ENCODE peak calls at places on chromosomes 5 and 9, in seven cellular contexts. A, C, K, G, H, R and Z are unnamed samples.

GRCh38 chr9:95815153-95815552 is 60.3 kb upstream of the ERCC6L2 start:
- DNase-seq in G (no peak), H (no peak), R (peak; percentile 63), K (no peak), A (peak; percentile 36), C (no peak), Z (peak; percentile 15)

GRCh38 chr9:116572095-116572748 is 114.9 kb upstream of the TRIM32 start:
- DNase-seq in A (peak; percentile 94), K (no peak), R (peak; percentile 91), G (peak; percentile 88), C (no peak), H (peak; percentile 46), Z (peak; percentile 67)

GRCh38 chr5:43038523-43038989 is 1.6 kb downstream of the ANXA2R start:
- DNase-seq in C (no peak), K (no peak), H (no peak), R (no peak), G (no peak), A (peak; percentile 78), Z (no peak)

GRCh38 chr5:150142800-150143724 is 12.6 kb downstream of the PDGFRB start:
- DNase-seq in K (no peak), R (peak; percentile 94), A (peak; percentile 91), H (no peak), C (no peak), G (no peak), Z (peak; percentile 90)

GRCh38 chr5:81761970-81762369 is 11.1 kb upstream of the SSBP2 start:
- DNase-seq in K (no peak), G (no peak), R (no peak), H (no peak), C (no peak), A (no peak), Z (no peak)

GRCh38 chr9:121440265-121440664 is 59.4 kb downstream of the GGTA1 start:
- DNase-seq in G (no peak), K (no peak), C (no peak), A (peak; percentile 26), H (no peak), R (peak; percentile 52), Z (peak; percentile 22)

GRCh38 chr9:113742878-113743277 is 133.2 kb upstream of the ZNF618 start:
- DNase-seq in C (no peak), R (no peak), A (no peak), G (no peak), K (no peak), H (no peak), Z (no peak)

GRCh38 chr9:90958328-90958727 is 156.7 kb downstream of the SYK start:
- DNase-seq in H (no peak), G (no peak), R (no peak), A (no peak), K (no peak), C (no peak), Z (no peak)

GRCh38 chr5:158068964-158069363 is 210.0 kb upstream of the CLINT1 start:
- DNase-seq in R (no peak), G (no peak), H (no peak), K (no peak), A (no peak), C (no peak), Z (no peak)